ENCODE peak calls at places on chromosome 17, in five cellular contexts. One of them, this sample, is unnamed.

GRCh38 chr17:58121925-58122324 is 26.3 kb upstream of the OR4D1 start:
- DNase-seq in left ventricle myocardium inferior: no peak
- DNase-seq in tibial artery: no peak
- DNase-seq in GM23338: peak; percentile 69
- DNase-seq in stomach: no peak
- DNase-seq in this sample: no peak

GRCh38 chr17:17938388-17939107 is 33.7 kb downstream of the TOM1L2 start:
- DNase-seq in left ventricle myocardium inferior: no peak
- DNase-seq in tibial artery: no peak
- DNase-seq in GM23338: no peak
- DNase-seq in stomach: no peak
- DNase-seq in this sample: no peak

GRCh38 chr17:28745777-28746473 is 2.1 kb downstream of the TRAF4 start:
- DNase-seq in left ventricle myocardium inferior: no peak
- DNase-seq in tibial artery: no peak
- DNase-seq in GM23338: peak; percentile 60
- DNase-seq in stomach: peak; percentile 85
- DNase-seq in this sample: no peak

GRCh38 chr17:43661699-43662431 is at the start of gene MEOX1:
- DNase-seq in left ventricle myocardium inferior: no peak
- DNase-seq in tibial artery: no peak
- DNase-seq in GM23338: no peak
- DNase-seq in stomach: no peak
- DNase-seq in this sample: no peak

GRCh38 chr17:14302421-14303099 is 1.7 kb downstream of the HS3ST3B1 start:
- DNase-seq in left ventricle myocardium inferior: peak; percentile 84
- DNase-seq in tibial artery: peak; percentile 64
- DNase-seq in GM23338: peak; percentile 89
- DNase-seq in stomach: peak; percentile 90
- DNase-seq in this sample: peak; percentile 73

GRCh38 chr17:4711671-4712111 is 1.3 kb downstream of the ARRB2 start:
- DNase-seq in left ventricle myocardium inferior: no peak
- DNase-seq in tibial artery: peak; percentile 64
- DNase-seq in GM23338: no peak
- DNase-seq in stomach: no peak
- DNase-seq in this sample: no peak

GRCh38 chr17:45320349-45320930 is 3.6 kb upstream of the MAP3K14 start:
- DNase-seq in left ventricle myocardium inferior: no peak
- DNase-seq in tibial artery: no peak
- DNase-seq in GM23338: no peak
- DNase-seq in stomach: no peak
- DNase-seq in this sample: no peak

GRCh38 chr17:2222301-2222700 is 81.3 kb downstream of the SMG6 start:
- DNase-seq in left ventricle myocardium inferior: no peak
- DNase-seq in tibial artery: no peak
- DNase-seq in GM23338: no peak
- DNase-seq in stomach: no peak
- DNase-seq in this sample: peak; percentile 47

GRCh38 chr17:27949304-27949703 is 56.1 kb upstream of the LYRM9 start:
- DNase-seq in left ventricle myocardium inferior: no peak
- DNase-seq in tibial artery: no peak
- DNase-seq in GM23338: peak; percentile 53
- DNase-seq in stomach: no peak
- DNase-seq in this sample: no peak

GRCh38 chr17:48541574-48542113 is 3.3 kb downstream of the HOXB2 start:
- DNase-seq in left ventricle myocardium inferior: peak; percentile 71
- DNase-seq in tibial artery: no peak
- DNase-seq in GM23338: peak; percentile 59
- DNase-seq in stomach: no peak
- DNase-seq in this sample: no peak

GRCh38 chr17:5364696-5365095 is 54.8 kb downstream of the NUP88 start:
- DNase-seq in left ventricle myocardium inferior: no peak
- DNase-seq in tibial artery: no peak
- DNase-seq in GM23338: no peak
- DNase-seq in stomach: no peak
- DNase-seq in this sample: no peak

GRCh38 chr17:6097005-6097279 is 26.8 kb downstream of the WSCD1 start:
- DNase-seq in left ventricle myocardium inferior: no peak
- DNase-seq in tibial artery: no peak
- DNase-seq in GM23338: no peak
- DNase-seq in stomach: no peak
- DNase-seq in this sample: no peak

GRCh38 chr17:42878123-42878880 is 22.3 kb upstream of the G6PC1 start:
- DNase-seq in left ventricle myocardium inferior: no peak
- DNase-seq in tibial artery: no peak
- DNase-seq in GM23338: peak; percentile 92
- DNase-seq in stomach: peak; percentile 81
- DNase-seq in this sample: no peak

GRCh38 chr17:57810740-57811632 is 38.9 kb downstream of the MRPS23 start:
- DNase-seq in left ventricle myocardium inferior: peak; percentile 61
- DNase-seq in tibial artery: peak; percentile 32
- DNase-seq in GM23338: no peak
- DNase-seq in stomach: no peak
- DNase-seq in this sample: no peak

GRCh38 chr17:64718058-64718457 is 56.0 kb upstream of the SMURF2 start:
- DNase-seq in left ventricle myocardium inferior: no peak
- DNase-seq in tibial artery: no peak
- DNase-seq in GM23338: no peak
- DNase-seq in stomach: no peak
- DNase-seq in this sample: no peak

GRCh38 chr17:50564916-50565315 is 4.4 kb downstream of the CACNA1G start:
- DNase-seq in left ventricle myocardium inferior: peak; percentile 67
- DNase-seq in tibial artery: peak; percentile 88
- DNase-seq in GM23338: no peak
- DNase-seq in stomach: no peak
- DNase-seq in this sample: peak; percentile 88

GRCh38 chr17:45906927-45907622 is 12.7 kb downstream of the MAPT start:
- DNase-seq in left ventricle myocardium inferior: no peak
- DNase-seq in tibial artery: no peak
- DNase-seq in GM23338: no peak
- DNase-seq in stomach: no peak
- DNase-seq in this sample: no peak

GRCh38 chr17:83091257-83092141 is 12.1 kb downstream of the METRNL start:
- DNase-seq in left ventricle myocardium inferior: no peak
- DNase-seq in tibial artery: no peak
- DNase-seq in GM23338: no peak
- DNase-seq in stomach: peak; percentile 89
- DNase-seq in this sample: no peak

DNA sequence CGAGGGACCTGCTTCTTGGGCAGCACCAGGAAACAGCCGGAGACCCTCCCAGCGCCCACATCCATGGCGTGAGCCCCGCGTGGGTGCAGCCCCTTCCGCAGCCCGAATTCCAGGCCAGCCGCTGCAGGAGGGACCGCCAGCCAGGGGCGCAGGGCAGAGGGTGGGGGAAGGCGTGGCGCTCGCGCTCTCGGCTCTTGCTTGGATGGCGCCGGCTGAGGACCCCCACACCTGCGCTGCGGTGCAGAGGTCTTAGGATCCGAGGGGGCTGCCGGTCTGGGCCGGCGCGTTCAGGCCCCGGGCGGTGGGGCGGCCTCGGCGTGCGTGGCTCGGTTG is 28.8 kb downstream of the ACTG1 start:
- DNase-seq in left ventricle myocardium inferior: no peak
- DNase-seq in tibial artery: no peak
- DNase-seq in GM23338: peak; percentile 52
- DNase-seq in stomach: no peak
- DNase-seq in this sample: no peak
- H3K4me3 ChIP-seq in left ventricle myocardium inferior: peak overlapping the region; percentile 64
- H3K4me3 ChIP-seq in tibial artery: peak overlapping the region; percentile 51
- H3K4me3 ChIP-seq in GM23338: peak overlapping the region; percentile 73
- H3K4me3 ChIP-seq in stomach: peak overlapping the region; percentile 39
- H3K4me3 ChIP-seq in this sample: peak overlapping the region; percentile 55

GRCh38 chr17:21294321-21295035 is 10.0 kb downstream of the MAP2K3 start:
- DNase-seq in left ventricle myocardium inferior: no peak
- DNase-seq in tibial artery: no peak
- DNase-seq in GM23338: no peak
- DNase-seq in stomach: no peak
- DNase-seq in this sample: no peak

GRCh38 chr17:21291357-21291756 is 6.8 kb downstream of the MAP2K3 start:
- DNase-seq in left ventricle myocardium inferior: no peak
- DNase-seq in tibial artery: no peak
- DNase-seq in GM23338: no peak
- DNase-seq in stomach: no peak
- DNase-seq in this sample: no peak

GRCh38 chr17:21291862-21292261 is 7.4 kb downstream of the MAP2K3 start:
- DNase-seq in left ventricle myocardium inferior: no peak
- DNase-seq in tibial artery: no peak
- DNase-seq in GM23338: no peak
- DNase-seq in stomach: no peak
- DNase-seq in this sample: no peak

GRCh38 chr17:21293846-21294240 is 9.3 kb downstream of the MAP2K3 start:
- DNase-seq in left ventricle myocardium inferior: no peak
- DNase-seq in tibial artery: no peak
- DNase-seq in GM23338: no peak
- DNase-seq in stomach: no peak
- DNase-seq in this sample: no peak

GRCh38 chr17:21292867-21293845 is 8.6 kb downstream of the MAP2K3 start:
- DNase-seq in left ventricle myocardium inferior: no peak
- DNase-seq in tibial artery: no peak
- DNase-seq in GM23338: no peak
- DNase-seq in stomach: no peak
- DNase-seq in this sample: no peak
- H3K4me3 ChIP-seq in left ventricle myocardium inferior: no peak overlapping the region
- H3K4me3 ChIP-seq in tibial artery: no peak overlapping the region
- H3K4me3 ChIP-seq in GM23338: no peak overlapping the region
- H3K4me3 ChIP-seq in stomach: no peak overlapping the region
- H3K4me3 ChIP-seq in this sample: no peak overlapping the region

GRCh38 chr17:21119247-21119944 is 7.4 kb upstream of the DHRS7B start:
- DNase-seq in left ventricle myocardium inferior: peak; percentile 53
- DNase-seq in tibial artery: peak; percentile 71
- DNase-seq in GM23338: peak; percentile 90
- DNase-seq in stomach: peak; percentile 80
- DNase-seq in this sample: peak; percentile 82
- H3K4me3 ChIP-seq in left ventricle myocardium inferior: peak overlapping the region; percentile 3
- H3K4me3 ChIP-seq in tibial artery: peak overlapping the region; percentile 28
- H3K4me3 ChIP-seq in GM23338: peak overlapping the region; percentile 5
- H3K4me3 ChIP-seq in stomach: peak overlapping the region; percentile 10
- H3K4me3 ChIP-seq in this sample: no peak overlapping the region

GRCh38 chr17:75346906-75347305 is 57.7 kb upstream of the SLC25A19 start:
- DNase-seq in left ventricle myocardium inferior: no peak
- DNase-seq in tibial artery: no peak
- DNase-seq in GM23338: peak; percentile 47
- DNase-seq in stomach: no peak
- DNase-seq in this sample: no peak

GRCh38 chr17:75350029-75350428 is 55.4 kb downstream of the GRB2 start:
- DNase-seq in left ventricle myocardium inferior: no peak
- DNase-seq in tibial artery: no peak
- DNase-seq in GM23338: no peak
- DNase-seq in stomach: no peak
- DNase-seq in this sample: no peak

GRCh38 chr17:75349589-75349988 is 55.9 kb downstream of the GRB2 start:
- DNase-seq in left ventricle myocardium inferior: no peak
- DNase-seq in tibial artery: no peak
- DNase-seq in GM23338: no peak
- DNase-seq in stomach: no peak
- DNase-seq in this sample: no peak

GRCh38 chr17:75350706-75351105 is 54.8 kb downstream of the GRB2 start:
- DNase-seq in left ventricle myocardium inferior: no peak
- DNase-seq in tibial artery: no peak
- DNase-seq in GM23338: peak; percentile 85
- DNase-seq in stomach: no peak
- DNase-seq in this sample: no peak

GRCh38 chr17:75348386-75349012 is 57.0 kb downstream of the GRB2 start:
- DNase-seq in left ventricle myocardium inferior: no peak
- DNase-seq in tibial artery: no peak
- DNase-seq in GM23338: no peak
- DNase-seq in stomach: no peak
- DNase-seq in this sample: no peak
- H3K4me3 ChIP-seq in left ventricle myocardium inferior: no peak overlapping the region
- H3K4me3 ChIP-seq in tibial artery: no peak overlapping the region
- H3K4me3 ChIP-seq in GM23338: no peak overlapping the region
- H3K4me3 ChIP-seq in stomach: no peak overlapping the region
- H3K4me3 ChIP-seq in this sample: no peak overlapping the region

GRCh38 chr17:41484920-41485904 is 4.3 kb upstream of the KRT35 start:
- DNase-seq in left ventricle myocardium inferior: no peak
- DNase-seq in tibial artery: no peak
- DNase-seq in GM23338: no peak
- DNase-seq in stomach: no peak
- DNase-seq in this sample: no peak

GRCh38 chr17:41486809-41487530 is 2.7 kb downstream of the KRT36 start:
- DNase-seq in left ventricle myocardium inferior: no peak
- DNase-seq in tibial artery: no peak
- DNase-seq in GM23338: peak; percentile 89
- DNase-seq in stomach: peak; percentile 49
- DNase-seq in this sample: no peak

GRCh38 chr17:41483531-41483930 is 2.6 kb upstream of the KRT35 start:
- DNase-seq in left ventricle myocardium inferior: no peak
- DNase-seq in tibial artery: no peak
- DNase-seq in GM23338: no peak
- DNase-seq in stomach: no peak
- DNase-seq in this sample: no peak

GRCh38 chr17:41483991-41484826 is 3.3 kb upstream of the KRT35 start:
- DNase-seq in left ventricle myocardium inferior: no peak
- DNase-seq in tibial artery: no peak
- DNase-seq in GM23338: no peak
- DNase-seq in stomach: no peak
- DNase-seq in this sample: no peak

GRCh38 chr17:41486316-41486715 is 3.4 kb downstream of the KRT36 start:
- DNase-seq in left ventricle myocardium inferior: no peak
- DNase-seq in tibial artery: no peak
- DNase-seq in GM23338: no peak
- DNase-seq in stomach: no peak
- DNase-seq in this sample: no peak
- H3K4me3 ChIP-seq in left ventricle myocardium inferior: no peak overlapping the region
- H3K4me3 ChIP-seq in tibial artery: no peak overlapping the region
- H3K4me3 ChIP-seq in GM23338: no peak overlapping the region
- H3K4me3 ChIP-seq in stomach: no peak overlapping the region
- H3K4me3 ChIP-seq in this sample: no peak overlapping the region

DNA sequence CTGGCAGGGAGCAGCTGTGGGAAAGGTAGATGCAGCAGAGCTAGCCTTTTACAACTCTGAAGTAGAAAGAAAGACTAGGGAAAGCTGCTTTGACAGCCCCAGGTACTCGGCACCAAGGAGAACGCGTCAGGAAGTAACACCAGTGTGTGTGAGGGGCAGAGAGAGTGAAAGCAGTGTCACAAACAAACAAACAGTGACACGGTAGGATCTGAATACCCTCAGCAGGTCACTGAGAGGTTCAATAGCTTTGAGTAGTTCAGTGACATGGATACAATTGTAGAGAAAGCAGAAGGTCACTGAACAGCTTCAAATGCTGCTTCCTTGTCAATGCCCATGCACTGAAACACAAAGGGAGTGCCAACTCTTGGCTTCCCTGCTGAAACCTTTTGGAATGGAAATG is 150.3 kb upstream of the C17orf78 start:
- DNase-seq in left ventricle myocardium inferior: no peak
- DNase-seq in tibial artery: no peak
- DNase-seq in GM23338: peak; percentile 33
- DNase-seq in stomach: no peak
- DNase-seq in this sample: no peak
- H3K4me3 ChIP-seq in left ventricle myocardium inferior: no peak overlapping the region
- H3K4me3 ChIP-seq in tibial artery: no peak overlapping the region
- H3K4me3 ChIP-seq in GM23338: no peak overlapping the region
- H3K4me3 ChIP-seq in stomach: no peak overlapping the region
- H3K4me3 ChIP-seq in this sample: no peak overlapping the region

GRCh38 chr17:15917021-15917438 is 27.9 kb upstream of the ADORA2B start:
- DNase-seq in left ventricle myocardium inferior: no peak
- DNase-seq in tibial artery: no peak
- DNase-seq in GM23338: no peak
- DNase-seq in stomach: no peak
- DNase-seq in this sample: no peak
- H3K4me3 ChIP-seq in left ventricle myocardium inferior: peak overlapping the region; percentile 52
- H3K4me3 ChIP-seq in tibial artery: no peak overlapping the region
- H3K4me3 ChIP-seq in GM23338: peak overlapping the region; percentile 55
- H3K4me3 ChIP-seq in stomach: peak overlapping the region; percentile 25
- H3K4me3 ChIP-seq in this sample: peak overlapping the region; percentile 22